ENCODE peak calls at places on chromosomes 7 and 10, in six cellular contexts. U, R, O, G, X and E are unnamed samples.

GRCh38 chr10:86357041-86357440 is 9.6 kb downstream of the GRID1 start:
- DNase-seq in U (no peak), R (no peak), O (no peak), G (no peak), X (no peak), E (no peak)

GRCh38 chr10:21197838-21198237 is 300.7 kb upstream of the NEBL start:
- DNase-seq in U (no peak), R (no peak), O (no peak), G (no peak), X (no peak), E (no peak)

GRCh38 chr7:778968-779451 is 51.9 kb upstream of the PRKAR1B start:
- DNase-seq in U (no peak), R (no peak), O (no peak), G (no peak), X (no peak), E (no peak)

GRCh38 chr10:76353124-76353851 is 921.9 kb downstream of the LRMDA start:
- DNase-seq in U (no peak), R (no peak), O (no peak), G (no peak), X (no peak), E (no peak)

GRCh38 chr7:115300228-115300870 is 378.5 kb downstream of the MDFIC start:
- DNase-seq in U (no peak), R (no peak), O (no peak), G (no peak), X (no peak), E (no peak)

GRCh38 chr10:96960872-96961271 is 128.8 kb downstream of the LCOR start:
- DNase-seq in U (no peak), R (no peak), O (no peak), G (no peak), X (no peak), E (no peak)

GRCh38 chr10:5283305-5284158 is 81.2 kb upstream of the UCN3 start:
- DNase-seq in U (peak), R (peak), O (no peak), G (peak), X (no peak), E (no peak)

GRCh38 chr7:117871401-117871777 is 1.9 kb downstream of the CTTNBP2 start:
- DNase-seq in U (no peak), R (no peak), O (no peak), G (no peak), X (no peak), E (no peak)

GRCh38 chr10:31910016-31910415 is 18.6 kb downstream of the ARHGAP12 start:
- DNase-seq in U (no peak), R (no peak), O (no peak), G (no peak), X (no peak), E (no peak)

GRCh38 chr7:67654622-67655021 is 658.0 kb downstream of the TYW1 start:
- DNase-seq in U (no peak), R (no peak), O (no peak), G (no peak), X (no peak), E (no peak)

GRCh38 chr10:47405829-47406547 is 21.9 kb upstream of the ZNF488 start:
- DNase-seq in U (no peak), R (no peak), O (no peak), G (no peak), X (no peak), E (no peak)

GRCh38 chr7:44293561-44294324 is 31.7 kb downstream of the CAMK2B start:
- DNase-seq in U (no peak), R (no peak), O (no peak), G (peak), X (no peak), E (no peak)

GRCh38 chr7:81094952-81095351 is 176.1 kb upstream of the SEMA3C start:
- DNase-seq in U (no peak), R (no peak), O (no peak), G (no peak), X (no peak), E (no peak)

GRCh38 chr7:131183611-131184119 is 144.0 kb upstream of the MKLN1 start:
- DNase-seq in U (no peak), R (no peak), O (no peak), G (no peak), X (no peak), E (no peak)

GRCh38 chr10:104351067-104351681 is 2.5 kb upstream of the CFAP58 start:
- DNase-seq in U (no peak), R (no peak), O (no peak), G (no peak), X (no peak), E (no peak)

GRCh38 chr10:32159264-32159663 is 103.0 kb upstream of the KIF5B start:
- DNase-seq in U (no peak), R (no peak), O (no peak), G (no peak), X (no peak), E (no peak)

GRCh38 chr7:142412551-142413193 is 154.8 kb upstream of the PRSS58 start:
- DNase-seq in U (peak), R (peak), O (peak), G (peak), X (no peak), E (peak)

GRCh38 chr10:102580230-102580629 is 64.0 kb upstream of the TRIM8 start:
- DNase-seq in U (no peak), R (no peak), O (no peak), G (no peak), X (no peak), E (no peak)

GRCh38 chr10:4671451-4672145 is 154.4 kb upstream of the AKR1E2 start:
- DNase-seq in U (no peak), R (no peak), O (no peak), G (no peak), X (no peak), E (no peak)

GRCh38 chr7:41247128-41247865 is 455.6 kb downstream of the INHBA start:
- DNase-seq in U (no peak), R (no peak), O (no peak), G (no peak), X (no peak), E (no peak)

GRCh38 chr10:67788028-67788886 is 49.7 kb downstream of the DNAJC12 start:
- DNase-seq in U (peak), R (peak), O (no peak), G (peak), X (no peak), E (peak)

GRCh38 chr10:131474426-131474825 is 162.9 kb upstream of the TCERG1L start:
- DNase-seq in U (no peak), R (no peak), O (no peak), G (no peak), X (no peak), E (no peak)

GRCh38 chr10:78062296-78062695 is 28.6 kb downstream of the RPS24 start:
- DNase-seq in U (no peak), R (no peak), O (no peak), G (no peak), X (no peak), E (no peak)

GRCh38 chr7:120583835-120584586 is 273.9 kb downstream of the TSPAN12 start:
- DNase-seq in U (no peak), R (no peak), O (no peak), G (no peak), X (no peak), E (no peak)

GRCh38 chr10:61882621-61883375 is 18.7 kb upstream of the ARID5B start:
- DNase-seq in U (no peak), R (no peak), O (no peak), G (no peak), X (no peak), E (no peak)

GRCh38 chr7:95357623-95358022 is 33.3 kb upstream of the PON1 start:
- DNase-seq in U (peak), R (no peak), O (no peak), G (no peak), X (no peak), E (no peak)

GRCh38 chr10:63114031-63114814 is 18.9 kb upstream of the NRBF2 start:
- DNase-seq in U (peak), R (peak), O (no peak), G (no peak), X (no peak), E (no peak)

GRCh38 chr10:77526861-77527617 is 110.6 kb downstream of the KCNMA1 start:
- DNase-seq in U (no peak), R (no peak), O (no peak), G (no peak), X (no peak), E (no peak)

GRCh38 chr10:123997486-123998196 is 95.8 kb downstream of the CHST15 start:
- DNase-seq in U (peak), R (no peak), O (peak), G (no peak), X (peak), E (no peak)

GRCh38 chr10:78272329-78272728 is 238.7 kb downstream of the RPS24 start:
- DNase-seq in U (no peak), R (no peak), O (no peak), G (no peak), X (no peak), E (no peak)

GRCh38 chr10:15775513-15775912 is 55.8 kb upstream of the ITGA8 start:
- DNase-seq in U (no peak), R (no peak), O (no peak), G (no peak), X (no peak), E (no peak)

GRCh38 chr10:110081914-110082313 is 74.1 kb downstream of the ADD3 start:
- DNase-seq in U (peak), R (peak), O (no peak), G (no peak), X (no peak), E (no peak)

GRCh38 chr7:82175319-82175718 is 268.3 kb downstream of the CACNA2D1 start:
- DNase-seq in U (no peak), R (no peak), O (no peak), G (no peak), X (no peak), E (no peak)

GRCh38 chr10:100985336-100985735 is 2.0 kb downstream of the MRPL43 start:
- DNase-seq in U (peak), R (no peak), O (no peak), G (no peak), X (no peak), E (no peak)

GRCh38 chr7:45638916-45639315 is 64.7 kb downstream of the ADCY1 start:
- DNase-seq in U (peak), R (no peak), O (no peak), G (no peak), X (no peak), E (no peak)

GRCh38 chr10:73774637-73775036 is 7.2 kb upstream of the CHCHD1 start:
- DNase-seq in U (peak), R (peak), O (no peak), G (no peak), X (no peak), E (no peak)

GRCh38 chr7:95104739-95105138 is 197.3 kb downstream of the PPP1R9A start:
- DNase-seq in U (peak), R (no peak), O (no peak), G (no peak), X (no peak), E (no peak)

GRCh38 chr7:108079291-108080057 is 50.7 kb downstream of the LAMB4 start:
- DNase-seq in U (no peak), R (peak), O (no peak), G (no peak), X (no peak), E (no peak)
- TF ChIP-seq POLR2A in U (no peak), R (no peak), O (no peak), G (no peak), X (no peak), E (no peak)

GRCh38 chr10:79926037-79926436 is 22.9 kb downstream of the SFTPD start:
- DNase-seq in U (no peak), R (no peak), O (no peak), G (no peak), X (no peak), E (no peak)

GRCh38 chr10:79929409-79929904 is 19.4 kb downstream of the SFTPD start:
- DNase-seq in U (peak), R (peak), O (peak), G (peak), X (no peak), E (peak)

GRCh38 chr10:79927111-79927828 is 21.6 kb downstream of the SFTPD start:
- DNase-seq in U (peak), R (no peak), O (no peak), G (no peak), X (no peak), E (no peak)

GRCh38 chr10:79930267-79930666 is 18.6 kb downstream of the SFTPD start:
- DNase-seq in U (no peak), R (no peak), O (no peak), G (peak), X (no peak), E (no peak)

GRCh38 chr10:79928028-79928583 is 20.8 kb downstream of the SFTPD start:
- DNase-seq in U (no peak), R (peak), O (no peak), G (peak), X (no peak), E (no peak)
- TF ChIP-seq TAF1 in U (no peak), R (no peak), O (no peak), G (no peak), X (no peak), E (no peak)

DNA sequence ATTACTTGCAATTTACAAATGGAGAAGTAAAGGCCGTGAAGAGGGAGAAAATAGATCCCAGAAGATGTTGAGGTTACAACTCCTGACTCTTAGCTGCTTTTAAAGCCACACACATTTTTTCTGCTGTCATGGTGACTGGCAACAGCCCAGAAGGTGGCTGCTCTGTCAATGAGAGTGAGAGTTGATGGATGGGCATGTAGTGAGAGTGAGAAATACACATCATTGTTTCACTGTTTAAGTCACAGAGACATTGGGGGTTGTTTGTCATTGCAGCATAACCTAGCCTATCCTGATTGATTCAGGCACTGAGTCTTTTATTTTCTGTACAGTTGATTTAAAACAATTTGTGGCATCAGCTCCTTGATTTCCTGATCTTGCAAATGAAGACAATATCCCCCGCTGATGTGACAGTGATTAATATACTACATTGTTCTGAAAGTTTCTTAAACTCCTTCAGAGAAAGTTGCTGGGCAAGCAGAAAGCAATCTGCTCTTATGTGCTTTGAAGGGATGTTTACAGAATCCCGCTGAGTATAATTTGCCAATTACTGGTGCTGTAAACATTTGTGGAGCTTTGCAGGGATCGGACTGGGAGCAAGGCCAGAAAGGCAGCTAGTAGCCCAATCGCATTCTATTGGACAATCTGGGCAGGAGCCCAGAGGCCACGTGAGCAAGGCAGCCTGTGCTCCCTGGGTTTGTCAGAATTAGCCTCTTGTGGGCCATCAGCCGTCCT is 229.6 kb downstream of the PRPF18 start:
- DNase-seq in U (no peak), R (no peak), O (no peak), G (no peak), X (no peak), E (no peak)
- TF ChIP-seq POLR2AphosphoS5 in U (no peak), R (no peak), O (no peak), G (no peak), X (no peak), E (no peak)

DNA sequence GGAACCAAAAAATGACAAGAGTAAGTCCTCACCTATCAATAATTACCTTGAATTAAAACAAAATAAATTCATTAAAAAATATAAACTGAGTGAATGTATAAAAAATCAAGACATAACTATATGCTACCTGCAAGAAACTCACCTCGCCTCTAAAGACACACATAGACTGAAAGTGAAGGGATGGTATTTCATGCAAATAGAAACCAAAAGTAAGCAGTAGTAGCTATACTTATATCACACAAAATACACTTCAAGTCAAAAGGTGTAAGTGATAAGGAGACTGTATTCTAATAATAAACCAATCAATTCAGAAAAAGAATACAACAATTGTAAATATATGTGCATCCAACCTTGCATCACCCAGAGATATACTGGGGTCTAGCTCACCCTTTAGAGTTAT is 332.6 kb downstream of the SH2D4B start:
- DNase-seq in U (no peak), R (no peak), O (no peak), G (no peak), X (peak), E (no peak)
- TF ChIP-seq POLR2A in U (no peak), R (no peak), O (no peak), G (no peak), X (no peak), E (no peak)